ENCODE peak calls at places on chromosome 1, in seven cellular contexts. X is adrenal gland, Y is stomach, Z is fibroblast of lung, V is heart left ventricle, U is HepG2, O is endothelial cell of umbilical vein. I is an unnamed sample. For H3K27me3, the result is how much of the 10 kb centered on the place peaks cover.

GRCh38 chr1:157961805-157962762 is 31.4 kb upstream of the KIRREL1 start:
- DNase-seq in X (peak), Y (no peak), Z (peak), V (no peak), U (no peak), O (peak), I (no peak)

GRCh38 chr1:76659171-76659940 is 207.9 kb upstream of the ST6GALNAC5 start:
- DNase-seq in X (no peak), Y (no peak), Z (peak), V (no peak), U (no peak), O (no peak), I (no peak)

GRCh38 chr1:157878059-157878458 is 36.5 kb upstream of the CD5L start:
- DNase-seq in X (no peak), Y (no peak), Z (peak), V (no peak), U (peak), O (peak), I (no peak)

GRCh38 chr1:55970711-55971110 is 608.7 kb downstream of the PLPP3 start:
- DNase-seq in X (no peak), Y (no peak), Z (peak), V (no peak), U (no peak), O (no peak), I (no peak)

GRCh38 chr1:157595356-157595755 is 2.5 kb downstream of the FCRL4 start:
- DNase-seq in X (no peak), Y (no peak), Z (no peak), V (no peak), U (no peak), O (no peak), I (no peak)

GRCh38 chr1:154745286-154745731 is 124.8 kb downstream of the KCNN3 start:
- DNase-seq in X (no peak), Y (no peak), Z (no peak), V (peak), U (no peak), O (no peak), I (no peak)

GRCh38 chr1:196372896-196373536 is 235.2 kb downstream of the KCNT2 start:
- DNase-seq in X (no peak), Y (no peak), Z (peak), V (no peak), U (peak), O (peak), I (no peak)

GRCh38 chr1:149915429-149916192 is 2.0 kb downstream of the SV2A start:
- DNase-seq in X (no peak), Y (no peak), Z (no peak), V (no peak), U (no peak), O (no peak), I (no peak)

GRCh38 chr1:182633657-182634281 is 29.6 kb upstream of the RGS16 start:
- DNase-seq in X (no peak), Y (no peak), Z (no peak), V (no peak), U (no peak), O (no peak), I (no peak)

GRCh38 chr1:164716992-164717703 is 158.2 kb downstream of the PBX1 start:
- DNase-seq in X (peak), Y (no peak), Z (peak), V (no peak), U (no peak), O (no peak), I (peak)

GRCh38 chr1:245007686-245008085 is 143.3 kb upstream of the HNRNPU start:
- DNase-seq in X (no peak), Y (no peak), Z (no peak), V (no peak), U (no peak), O (no peak), I (no peak)

GRCh38 chr1:61782771-61783170 is 40.5 kb downstream of the PATJ start:
- DNase-seq in X (no peak), Y (no peak), Z (no peak), V (no peak), U (no peak), O (no peak), I (no peak)

GRCh38 chr1:223326776-223327175 is 37.2 kb downstream of the SUSD4 start:
- DNase-seq in X (no peak), Y (no peak), Z (peak), V (no peak), U (no peak), O (no peak), I (no peak)

GRCh38 chr1:61631436-61631835 is 93.5 kb downstream of the TM2D1 start:
- DNase-seq in X (no peak), Y (no peak), Z (no peak), V (no peak), U (no peak), O (no peak), I (no peak)

GRCh38 chr1:27885620-27886352 is 13.4 kb downstream of the THEMIS2 start:
- DNase-seq in X (peak), Y (no peak), Z (no peak), V (no peak), U (no peak), O (no peak), I (no peak)

GRCh38 chr1:151309851-151310323 is 17.3 kb downstream of the PI4KB start:
- DNase-seq in X (peak), Y (no peak), Z (peak), V (peak), U (no peak), O (no peak), I (no peak)

GRCh38 chr1:192824511-192824910 is 15.7 kb downstream of the RGS2 start:
- DNase-seq in X (no peak), Y (no peak), Z (peak), V (no peak), U (no peak), O (peak), I (no peak)

GRCh38 chr1:186511761-186512637 is 51.1 kb upstream of the PDC start:
- DNase-seq in X (no peak), Y (no peak), Z (no peak), V (no peak), U (no peak), O (no peak), I (no peak)

GRCh38 chr1:94316836-94317789 is 79.7 kb upstream of the ARHGAP29 start:
- DNase-seq in X (no peak), Y (no peak), Z (peak), V (no peak), U (peak), O (peak), I (no peak)

GRCh38 chr1:101739826-101740330 is 256.8 kb downstream of the OLFM3 start:
- DNase-seq in X (no peak), Y (no peak), Z (no peak), V (no peak), U (no peak), O (no peak), I (no peak)

GRCh38 chr1:81510701-81511100 is 290.0 kb upstream of the ADGRL2 start:
- DNase-seq in X (no peak), Y (no peak), Z (no peak), V (no peak), U (no peak), O (no peak), I (no peak)

GRCh38 chr1:36482724-36483388 is at the start of gene CSF3R:
- DNase-seq in X (peak), Y (no peak), Z (no peak), V (peak), U (no peak), O (no peak), I (no peak)

GRCh38 chr1:241225741-241226140 is 131.3 kb downstream of the RGS7 start:
- DNase-seq in X (no peak), Y (no peak), Z (no peak), V (no peak), U (no peak), O (no peak), I (no peak)

GRCh38 chr1:96845464-96845863 is 123.9 kb downstream of the PTBP2 start:
- DNase-seq in X (peak), Y (peak), Z (no peak), V (no peak), U (peak), O (peak), I (no peak)

GRCh38 chr1:1623631-1624442 is 8.1 kb upstream of the MMP23B start:
- DNase-seq in X (no peak), Y (no peak), Z (no peak), V (no peak), U (no peak), O (no peak), I (no peak)

GRCh38 chr1:173164686-173165085 is 42.4 kb downstream of the TNFSF4 start:
- DNase-seq in X (no peak), Y (no peak), Z (no peak), V (no peak), U (no peak), O (no peak), I (no peak)

GRCh38 chr1:80924290-80924689 is 876.4 kb upstream of the ADGRL2 start:
- DNase-seq in X (no peak), Y (no peak), Z (no peak), V (no peak), U (no peak), O (no peak), I (no peak)

GRCh38 chr1:46187106-46187869 is 10.9 kb downstream of the POMGNT1 start:
- DNase-seq in X (no peak), Y (peak), Z (no peak), V (no peak), U (no peak), O (no peak), I (no peak)

GRCh38 chr1:161351482-161351881 is 16.2 kb downstream of the CFAP126 start:
- DNase-seq in X (no peak), Y (no peak), Z (no peak), V (no peak), U (no peak), O (no peak), I (no peak)

GRCh38 chr1:41537788-41538351 is 53.4 kb upstream of the EDN2 start:
- DNase-seq in X (peak), Y (peak), Z (peak), V (peak), U (no peak), O (peak), I (peak)

GRCh38 chr1:213759359-213760181 is 228.2 kb upstream of the PROX1 start:
- DNase-seq in X (no peak), Y (no peak), Z (no peak), V (no peak), U (peak), O (no peak), I (no peak)

GRCh38 chr1:178969226-178969987 is 56.3 kb upstream of the FAM20B start:
- DNase-seq in X (no peak), Y (no peak), Z (no peak), V (no peak), U (no peak), O (no peak), I (no peak)

GRCh38 chr1:43978551-43979260 is at the start of gene B4GALT2:
- DNase-seq in X (no peak), Y (peak), Z (peak), V (peak), U (peak), O (peak), I (no peak)

GRCh38 chr1:39407496-39407888 is 83.9 kb upstream of the BMP8A start:
- DNase-seq in X (no peak), Y (no peak), Z (peak), V (no peak), U (no peak), O (no peak), I (no peak)

DNA sequence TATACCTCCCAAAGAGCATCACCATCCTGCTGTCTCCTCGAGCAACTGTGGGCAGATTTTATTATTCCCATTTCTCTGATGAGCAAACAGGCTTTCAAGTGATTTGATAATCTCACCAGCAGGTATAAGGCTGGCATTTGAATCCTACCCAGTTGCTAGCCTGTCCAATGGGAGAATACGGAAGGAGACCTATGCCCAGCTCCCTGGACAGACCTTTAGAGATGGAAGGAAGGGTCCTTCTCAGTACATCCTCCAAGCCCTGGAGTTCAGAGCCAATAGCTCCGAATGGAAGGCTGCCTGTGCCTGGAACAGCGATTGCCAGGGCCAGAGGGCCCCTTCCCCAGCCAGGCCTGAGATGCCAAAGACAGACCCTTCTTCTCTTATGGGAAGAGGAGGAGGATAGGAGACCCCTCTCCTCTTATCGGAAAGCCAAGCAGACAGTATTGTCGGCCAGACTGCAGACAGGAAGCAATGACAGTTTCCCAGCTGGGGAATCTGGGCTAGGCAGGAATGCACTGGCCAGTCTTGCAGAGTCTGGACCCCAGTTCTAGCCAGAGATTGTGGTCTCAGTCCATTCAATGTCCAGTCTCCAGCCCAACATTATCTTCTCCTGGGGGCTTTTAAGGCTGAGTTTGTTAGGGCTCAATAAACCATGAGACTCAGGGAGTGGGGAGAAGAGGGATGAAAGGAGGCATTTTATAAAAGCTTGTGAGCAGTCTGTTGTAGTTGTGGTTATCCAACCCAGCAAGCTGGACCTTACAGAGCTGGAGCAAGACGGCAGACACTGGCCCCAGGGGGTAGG is 2.0 kb downstream of the IFFO2 start:
- DNase-seq in X (no peak), Y (no peak), Z (peak), V (no peak), U (no peak), O (peak), I (no peak)
- H3K4me3 ChIP-seq in X (peak), Y (peak), Z (peak), V (no peak), U (peak), O (peak), I (peak)

GRCh38 chr1:8311068-8311718 is 6.7 kb upstream of the SLC45A1 start:
- DNase-seq in X (no peak), Y (no peak), Z (no peak), V (no peak), U (no peak), O (no peak), I (no peak)

GRCh38 chr1:8314346-8315280 is 3.3 kb upstream of the SLC45A1 start:
- DNase-seq in X (peak), Y (peak), Z (peak), V (peak), U (peak), O (peak), I (peak)

GRCh38 chr1:8315573-8316475 is 2.1 kb upstream of the SLC45A1 start:
- DNase-seq in X (no peak), Y (no peak), Z (no peak), V (no peak), U (peak), O (no peak), I (no peak)

GRCh38 chr1:8307628-8308027 is 10.3 kb upstream of the SLC45A1 start:
- DNase-seq in X (no peak), Y (no peak), Z (no peak), V (no peak), U (no peak), O (no peak), I (peak)

GRCh38 chr1:8312235-8313218 is 5.4 kb upstream of the SLC45A1 start:
- DNase-seq in X (no peak), Y (peak), Z (no peak), V (no peak), U (peak), O (no peak), I (no peak)
- H3K27me3 ChIP-seq in X (under half), Y (under half), Z (under half), V (under half), U (under half), O (under half), I (under half)

GRCh38 chr1:205921559-205921887 is 21.7 kb downstream of the SLC26A9 start:
- DNase-seq in X (no peak), Y (peak), Z (no peak), V (no peak), U (no peak), O (no peak), I (no peak)
- H3K27ac ChIP-seq in X (no peak), Y (no peak), Z (no peak), V (no peak), U (no peak), O (no peak), I (no peak)

GRCh38 chr1:181398544-181398943 is 84.8 kb upstream of the CACNA1E start:
- DNase-seq in X (no peak), Y (no peak), Z (no peak), V (no peak), U (no peak), O (no peak), I (no peak)

GRCh38 chr1:181394766-181395165 is 88.6 kb upstream of the CACNA1E start:
- DNase-seq in X (no peak), Y (no peak), Z (no peak), V (no peak), U (no peak), O (no peak), I (no peak)

GRCh38 chr1:181397841-181398240 is 85.5 kb upstream of the CACNA1E start:
- DNase-seq in X (no peak), Y (no peak), Z (no peak), V (no peak), U (no peak), O (no peak), I (no peak)

GRCh38 chr1:181396171-181396670 is 87.1 kb upstream of the CACNA1E start:
- DNase-seq in X (no peak), Y (no peak), Z (no peak), V (no peak), U (no peak), O (no peak), I (no peak)

DNA sequence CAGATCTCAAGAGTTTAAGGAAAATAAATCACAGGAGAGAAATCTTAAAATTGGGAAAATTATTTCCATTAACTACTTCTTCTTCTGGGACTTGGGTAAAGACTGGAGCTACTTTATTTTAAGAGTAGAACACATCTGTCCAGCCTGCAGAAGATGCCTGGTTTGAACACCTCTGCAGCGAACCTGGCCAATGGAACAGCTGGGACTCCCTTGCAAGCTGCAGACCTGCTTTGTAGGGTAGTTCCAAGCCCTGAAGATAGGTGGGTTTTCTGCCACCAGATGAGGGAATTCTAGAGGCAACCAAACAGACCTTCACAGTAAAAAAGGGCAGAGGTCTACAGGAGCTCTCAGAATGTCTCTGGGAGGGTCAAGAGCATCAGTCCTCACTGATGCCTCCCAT is 86.5 kb upstream of the CACNA1E start:
- DNase-seq in X (no peak), Y (no peak), Z (no peak), V (no peak), U (no peak), O (no peak), I (no peak)
- H3K4me3 ChIP-seq in X (no peak), Y (no peak), Z (no peak), V (no peak), U (no peak), O (no peak), I (no peak)

GRCh38 chr1:110673197-110673701 is 1.5 kb downstream of the KCNA3 start:
- DNase-seq in X (no peak), Y (no peak), Z (no peak), V (no peak), U (no peak), O (no peak), I (no peak)

GRCh38 chr1:110672001-110672752 is 2.6 kb downstream of the KCNA3 start:
- DNase-seq in X (no peak), Y (no peak), Z (no peak), V (no peak), U (no peak), O (no peak), I (no peak)

GRCh38 chr1:110673805-110674336 is 869 bp downstream of the KCNA3 start:
- DNase-seq in X (no peak), Y (no peak), Z (no peak), V (no peak), U (no peak), O (no peak), I (no peak)

GRCh38 chr1:110672753-110673108 is 2.0 kb downstream of the KCNA3 start:
- DNase-seq in X (no peak), Y (no peak), Z (no peak), V (no peak), U (no peak), O (no peak), I (no peak)

DNA sequence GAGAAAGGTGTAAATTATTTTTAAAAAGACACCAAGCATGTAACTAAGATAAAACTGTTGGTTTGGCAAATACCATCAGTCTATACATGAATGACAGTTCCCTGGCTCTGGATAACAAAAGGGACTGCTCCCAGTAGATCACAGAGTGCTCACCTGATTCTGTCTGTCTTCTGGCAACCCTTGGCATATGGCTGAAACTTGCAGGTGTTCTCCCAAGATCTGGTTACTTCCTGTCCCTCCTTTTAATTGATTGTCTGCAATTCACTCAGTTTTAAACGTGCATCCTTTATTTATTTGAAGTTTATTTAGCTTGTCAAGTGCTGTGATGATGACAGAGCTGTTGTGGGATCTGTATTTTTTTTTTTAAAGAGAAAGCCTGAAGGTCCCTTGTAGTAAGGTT is 3.4 kb downstream of the KCNA3 start:
- DNase-seq in X (no peak), Y (no peak), Z (no peak), V (no peak), U (no peak), O (no peak), I (no peak)
- H3K27me3 ChIP-seq in X (under half), Y (under half), Z (under half), V (half or more), U (under half), O (under half), I (under half)

GRCh38 chr1:226654046-226654445 is 85.0 kb downstream of the ITPKB start:
- DNase-seq in X (no peak), Y (no peak), Z (peak), V (peak), U (peak), O (no peak), I (no peak)
- H3K27ac ChIP-seq in X (no peak), Y (no peak), Z (peak), V (peak), U (no peak), O (no peak), I (no peak)